ENCODE peak calls at places on chromosomes 12 and 14, in four cellular contexts. One of them, this sample, is unnamed.

GRCh38 chr14:103126088-103126872 is 3.0 kb downstream of the TNFAIP2 start:
- DNase-seq in fibroblast of the aortic adventitia: no peak
- DNase-seq in colonic mucosa: peak; percentile 19
- DNase-seq in choroid plexus epithelial cell: no peak
- DNase-seq in this sample: no peak

GRCh38 chr14:75969891-75970290 is 11.9 kb downstream of the TGFB3 start:
- DNase-seq in fibroblast of the aortic adventitia: no peak
- DNase-seq in choroid plexus epithelial cell: no peak
- DNase-seq in colonic mucosa: no peak
- DNase-seq in this sample: no peak

GRCh38 chr12:121170581-121171260 is 38.0 kb downstream of the P2RX7 start:
- DNase-seq in colonic mucosa: no peak
- DNase-seq in fibroblast of the aortic adventitia: no peak
- DNase-seq in choroid plexus epithelial cell: peak; percentile 36
- DNase-seq in this sample: peak; percentile 8

GRCh38 chr12:104799458-104799857 is 158.6 kb downstream of the SLC41A2 start:
- DNase-seq in fibroblast of the aortic adventitia: no peak
- DNase-seq in choroid plexus epithelial cell: no peak
- DNase-seq in colonic mucosa: no peak
- DNase-seq in this sample: no peak

GRCh38 chr12:5165296-5165970 is 121.8 kb downstream of the KCNA5 start:
- DNase-seq in colonic mucosa: no peak
- DNase-seq in fibroblast of the aortic adventitia: no peak
- DNase-seq in choroid plexus epithelial cell: no peak
- DNase-seq in this sample: no peak

GRCh38 chr12:93884794-93885460 is 207.8 kb downstream of the CRADD start:
- DNase-seq in fibroblast of the aortic adventitia: peak; percentile 48
- DNase-seq in choroid plexus epithelial cell: peak; percentile 61
- DNase-seq in colonic mucosa: no peak
- DNase-seq in this sample: peak; percentile 56

GRCh38 chr12:25876383-25877045 is 82.0 kb upstream of the RASSF8 start:
- DNase-seq in choroid plexus epithelial cell: no peak
- DNase-seq in fibroblast of the aortic adventitia: no peak
- DNase-seq in colonic mucosa: no peak
- DNase-seq in this sample: no peak

GRCh38 chr12:23906329-23906728 is 43.1 kb downstream of the SOX5 start:
- DNase-seq in colonic mucosa: no peak
- DNase-seq in fibroblast of the aortic adventitia: peak; percentile 22
- DNase-seq in choroid plexus epithelial cell: peak; percentile 63
- DNase-seq in this sample: peak; percentile 20

GRCh38 chr14:76551906-76552305 is 176.0 kb downstream of the ESRRB start:
- DNase-seq in colonic mucosa: no peak
- DNase-seq in fibroblast of the aortic adventitia: no peak
- DNase-seq in choroid plexus epithelial cell: no peak
- DNase-seq in this sample: no peak

GRCh38 chr14:74763803-74764531 is 851 bp downstream of the YLPM1 start:
- DNase-seq in choroid plexus epithelial cell: peak; percentile 31
- DNase-seq in fibroblast of the aortic adventitia: peak; percentile 13
- DNase-seq in colonic mucosa: peak; percentile 30
- DNase-seq in this sample: peak; percentile 16

GRCh38 chr14:36020120-36021029 is 156.1 kb downstream of the PTCSC3 start:
- DNase-seq in choroid plexus epithelial cell: no peak
- DNase-seq in colonic mucosa: no peak
- DNase-seq in fibroblast of the aortic adventitia: no peak
- DNase-seq in this sample: no peak

GRCh38 chr12:1827806-1828805 is 7.7 kb downstream of the LRTM2 start:
- DNase-seq in colonic mucosa: no peak
- DNase-seq in fibroblast of the aortic adventitia: no peak
- DNase-seq in choroid plexus epithelial cell: no peak
- DNase-seq in this sample: no peak

GRCh38 chr12:120490833-120491512 is 4.9 kb upstream of the DYNLL1 start:
- DNase-seq in fibroblast of the aortic adventitia: no peak
- DNase-seq in colonic mucosa: no peak
- DNase-seq in choroid plexus epithelial cell: no peak
- DNase-seq in this sample: no peak

DNA sequence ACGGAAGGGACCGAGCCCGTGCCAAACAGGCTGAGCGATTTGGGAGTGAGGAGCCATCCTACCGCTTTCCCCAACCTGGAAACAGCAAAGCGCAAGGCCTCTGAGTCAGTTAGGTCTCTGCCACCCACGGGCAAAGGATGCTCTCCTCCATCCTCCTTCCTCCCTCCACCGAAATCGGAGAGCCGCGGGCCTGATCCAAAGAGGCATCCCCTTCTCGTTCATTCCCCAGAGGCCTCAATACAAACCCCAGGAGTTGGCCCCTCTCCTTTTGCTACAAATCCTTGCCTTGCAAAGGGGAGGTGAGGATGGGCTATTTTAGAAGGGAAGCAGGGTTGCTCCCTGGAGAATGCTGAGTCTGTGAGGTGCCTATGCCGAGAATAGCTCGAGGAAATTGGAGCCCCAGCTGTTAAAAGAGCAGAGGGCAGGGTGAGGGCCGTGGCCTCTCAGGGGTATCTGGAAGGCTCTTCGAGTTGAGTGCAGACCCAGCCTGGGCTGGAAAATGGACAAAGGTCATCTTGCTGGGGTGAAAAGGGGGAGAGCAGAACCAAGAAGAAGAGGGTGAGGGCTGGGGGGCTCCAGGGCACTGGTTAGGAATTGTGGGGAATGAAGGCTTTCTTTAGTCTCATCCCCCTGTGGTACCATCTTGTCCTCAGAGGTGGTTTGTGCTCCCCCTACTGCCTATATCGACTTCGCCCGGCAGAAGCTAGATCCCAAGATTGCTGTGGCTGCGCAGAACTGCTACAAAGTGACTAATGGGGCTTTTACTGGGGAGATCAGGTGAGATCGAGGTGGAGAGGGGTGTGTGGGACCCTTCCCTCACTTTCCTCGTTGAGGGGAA is 1.1 kb downstream of the TPI1 start:
- DNase-seq in fibroblast of the aortic adventitia: no peak
- DNase-seq in choroid plexus epithelial cell: peak; percentile 38
- DNase-seq in colonic mucosa: no peak
- DNase-seq in this sample: no peak
- TF ChIP-seq CTCF in fibroblast of the aortic adventitia: peak; percentile 34
- TF ChIP-seq CTCF in choroid plexus epithelial cell: peak; percentile 47
- TF ChIP-seq CTCF in colonic mucosa: no peak
- TF ChIP-seq CTCF in this sample: peak; percentile 41

GRCh38 chr12:52461693-52462092 is 9.7 kb upstream of the KRT6B start:
- DNase-seq in colonic mucosa: no peak
- DNase-seq in choroid plexus epithelial cell: no peak
- DNase-seq in fibroblast of the aortic adventitia: no peak
- DNase-seq in this sample: no peak
- H3K4me3 ChIP-seq in colonic mucosa: no peak overlapping the region
- H3K4me3 ChIP-seq in choroid plexus epithelial cell: no peak overlapping the region
- H3K4me3 ChIP-seq in fibroblast of the aortic adventitia: no peak overlapping the region
- H3K4me3 ChIP-seq in this sample: no peak overlapping the region

DNA sequence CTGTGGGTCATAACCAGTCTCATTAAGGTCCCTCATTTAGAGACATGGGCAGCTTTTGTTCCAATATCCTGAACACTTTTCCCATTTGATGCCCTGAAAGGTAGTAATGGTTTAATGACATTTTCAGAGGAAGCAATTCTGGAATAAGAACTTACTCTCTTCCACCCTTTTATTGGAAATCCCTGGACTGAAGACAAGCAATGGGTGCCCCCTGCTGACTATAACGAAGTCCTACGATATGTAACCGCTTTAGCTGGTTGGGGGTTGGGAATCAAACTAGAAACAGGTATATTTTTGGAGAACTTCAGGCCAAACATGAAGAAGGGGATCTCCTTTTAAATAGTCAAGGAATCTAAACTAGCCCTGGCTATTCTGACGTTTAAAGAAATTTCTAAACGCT is 20.5 kb downstream of the SARNP start:
- DNase-seq in colonic mucosa: no peak
- DNase-seq in choroid plexus epithelial cell: peak; percentile 81
- DNase-seq in fibroblast of the aortic adventitia: peak; percentile 69
- DNase-seq in this sample: peak; percentile 60
- TF ChIP-seq CTCF in colonic mucosa: peak; percentile 25
- TF ChIP-seq CTCF in choroid plexus epithelial cell: peak; percentile 74
- TF ChIP-seq CTCF in fibroblast of the aortic adventitia: peak; percentile 63
- TF ChIP-seq CTCF in this sample: peak; percentile 60

DNA sequence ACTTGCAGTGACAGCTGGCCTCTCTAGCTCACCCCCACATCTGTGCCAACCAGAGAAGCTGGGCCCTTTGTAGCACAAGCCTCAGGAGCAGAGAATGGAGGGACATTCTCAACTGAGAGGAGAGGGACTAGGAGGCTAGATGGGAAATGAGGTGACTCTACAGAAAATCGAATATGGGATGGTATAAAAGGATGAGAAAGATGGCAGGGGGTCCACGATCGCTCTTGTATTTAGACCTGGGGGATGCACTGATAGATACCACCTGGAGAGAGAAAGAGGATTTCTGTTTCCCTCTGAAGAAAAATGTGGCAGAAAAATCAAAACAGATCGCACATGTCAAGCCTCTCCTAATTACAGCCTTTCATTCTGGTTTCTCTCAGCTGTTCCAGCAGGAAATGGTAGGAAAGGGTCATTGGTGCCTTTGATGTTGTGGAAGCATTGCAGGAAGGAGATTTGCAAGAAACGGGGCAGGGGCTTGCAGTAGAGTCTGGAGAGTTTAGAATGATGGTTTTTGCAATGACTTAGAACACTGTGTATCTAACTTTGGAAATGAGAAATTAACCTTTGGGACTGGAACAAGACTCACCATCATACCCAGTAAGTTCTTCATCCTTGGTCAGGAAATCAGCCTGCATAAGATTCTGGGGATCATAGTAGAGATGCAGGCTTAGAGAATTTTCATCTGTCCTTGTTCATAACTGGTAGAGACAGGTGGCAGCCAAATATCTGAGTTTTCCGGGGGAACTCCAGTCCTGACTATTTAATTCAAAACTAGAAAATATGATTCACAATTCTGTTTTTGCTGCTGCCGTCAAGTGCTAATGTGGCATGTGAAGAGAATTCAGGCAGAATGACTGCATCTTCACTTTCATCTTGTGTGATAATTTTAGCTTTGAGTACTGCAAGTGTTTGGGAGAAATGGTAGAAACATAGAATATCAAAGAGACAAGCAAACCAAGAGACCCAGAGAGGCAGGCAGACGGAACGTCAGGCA is 98.8 kb downstream of the DAD1 start:
- DNase-seq in fibroblast of the aortic adventitia: no peak
- DNase-seq in choroid plexus epithelial cell: no peak
- DNase-seq in colonic mucosa: no peak
- DNase-seq in this sample: no peak
- H3K4me3 ChIP-seq in fibroblast of the aortic adventitia: no peak overlapping the region
- H3K4me3 ChIP-seq in choroid plexus epithelial cell: no peak overlapping the region
- H3K4me3 ChIP-seq in colonic mucosa: no peak overlapping the region
- H3K4me3 ChIP-seq in this sample: no peak overlapping the region

This sample was measured in AG10803.